ENCODE peak calls at places on chromosomes 12 and 14, in five cellular contexts. M is astrocyte of the spinal cord; U is CD8-positive, alpha-beta T cell; H is A549; Y is left ventricle myocardium inferior. R is an unnamed sample.

GRCh38 chr12:118960161-118960560 is 21.2 kb upstream of the SRRM4 start:
- DNase-seq in H (no peak), Y (no peak), M (no peak), U (no peak), R (no peak)

GRCh38 chr12:46508651-46509050 is 136.1 kb upstream of the SLC38A2 start:
- DNase-seq in Y (no peak), M (no peak), H (no peak), U (no peak), R (no peak)

GRCh38 chr12:6936642-6937480 is 6.8 kb upstream of the RNU7-1 start:
- DNase-seq in M (no peak), U (peak), Y (no peak), H (no peak), R (no peak)

GRCh38 chr14:52054678-52055077 is 14.2 kb downstream of the NID2 start:
- DNase-seq in H (no peak), Y (no peak), M (no peak), U (no peak), R (no peak)

GRCh38 chr14:85590784-85591183 is 60.8 kb downstream of the FLRT2 start:
- DNase-seq in H (no peak), M (no peak), U (no peak), Y (no peak), R (peak)

GRCh38 chr12:9928607-9929006 is 3.6 kb downstream of the CLEC2A start:
- DNase-seq in H (no peak), U (no peak), Y (no peak), M (no peak), R (no peak)

GRCh38 chr12:27437839-27438238 is 8.7 kb upstream of the SMCO2 start:
- DNase-seq in H (no peak), U (no peak), M (no peak), Y (no peak), R (no peak)

GRCh38 chr14:89137514-89138163 is 279.4 kb downstream of the FOXN3 start:
- DNase-seq in H (peak), M (peak), Y (no peak), U (no peak), R (peak)

GRCh38 chr14:104940526-104941150 is 16.0 kb downstream of the PLD4 start:
- DNase-seq in M (no peak), Y (no peak), H (no peak), U (peak), R (no peak)

GRCh38 chr12:94077209-94077608 is 71.2 kb upstream of the PLXNC1 start:
- DNase-seq in M (no peak), Y (no peak), U (no peak), H (no peak), R (no peak)

GRCh38 chr14:70698288-70698687 is 56.6 kb downstream of the TTC9 start:
- DNase-seq in Y (peak), H (peak), U (no peak), M (peak), R (peak)

GRCh38 chr12:104459556-104459909 is 2.8 kb downstream of the CHST11 start:
- DNase-seq in H (no peak), M (peak), Y (no peak), U (no peak), R (peak)

GRCh38 chr14:71363961-71364360 is 456.7 kb downstream of the PCNX1 start:
- DNase-seq in H (no peak), Y (no peak), M (peak), U (no peak), R (peak)

GRCh38 chr12:124543052-124543590 is 24.3 kb downstream of the NCOR2 start:
- DNase-seq in H (peak), U (no peak), Y (no peak), M (no peak), R (no peak)

GRCh38 chr14:55191101-55191880 is at the start of gene DLGAP5:
- DNase-seq in M (peak), Y (peak), U (peak), H (peak), R (peak)

GRCh38 chr12:21615441-21615840 is 10.8 kb upstream of the GYS2 start:
- DNase-seq in Y (no peak), U (peak), H (no peak), M (no peak), R (no peak)

GRCh38 chr12:115599251-115599811 is 678.2 kb downstream of the MED13L start:
- DNase-seq in M (peak), Y (peak), U (no peak), H (no peak), R (peak)

GRCh38 chr12:89497005-89497404 is 27.6 kb downstream of the GALNT4 start:
- DNase-seq in Y (no peak), H (no peak), U (no peak), M (no peak), R (peak)

GRCh38 chr12:104490221-104490620 is 33.5 kb downstream of the CHST11 start:
- DNase-seq in U (no peak), H (no peak), Y (no peak), M (no peak), R (no peak)

GRCh38 chr12:6069452-6070093 is 54.9 kb downstream of the VWF start:
- DNase-seq in Y (no peak), H (no peak), U (peak), M (peak), R (peak)

GRCh38 chr14:73741876-73742519 is 27.8 kb upstream of the PNMA1 start:
- DNase-seq in M (peak), H (no peak), U (peak), Y (no peak), R (no peak)

GRCh38 chr14:76274324-76274723 is 101.6 kb upstream of the ESRRB start:
- DNase-seq in U (no peak), Y (no peak), H (no peak), M (no peak), R (no peak)

GRCh38 chr12:53217049-53217929 is 10.2 kb upstream of the ITGB7 start:
- DNase-seq in H (peak), U (peak), M (no peak), Y (peak), R (peak)

GRCh38 chr14:65791551-65791981 is 379.0 kb downstream of the FUT8 start:
- DNase-seq in M (peak), Y (no peak), U (no peak), H (peak), R (peak)

GRCh38 chr14:61470261-61470953 is 149.0 kb downstream of the PRKCH start:
- DNase-seq in U (no peak), H (peak), M (peak), Y (peak), R (peak)

GRCh38 chr14:101069666-101070362 is 166.3 kb upstream of the RTL1 start:
- DNase-seq in M (no peak), H (no peak), Y (no peak), U (no peak), R (no peak)

GRCh38 chr12:94592080-94592479 is 58.3 kb downstream of the TMCC3 start:
- DNase-seq in H (no peak), M (no peak), Y (no peak), U (no peak), R (no peak)

GRCh38 chr12:33180921-33181320 is 258.7 kb downstream of the SYT10 start:
- DNase-seq in U (no peak), Y (no peak), M (no peak), H (no peak), R (no peak)

GRCh38 chr12:52980096-52980694 is 26.1 kb upstream of the EIF4B start:
- DNase-seq in Y (no peak), M (no peak), U (no peak), H (peak), R (no peak)

GRCh38 chr12:46904406-46905240 is 78.8 kb upstream of the SLC38A4 start:
- DNase-seq in U (no peak), Y (no peak), M (no peak), H (no peak), R (peak)

GRCh38 chr12:65937181-65937641 is 112.9 kb downstream of the HMGA2 start:
- DNase-seq in H (no peak), M (peak), Y (no peak), U (no peak), R (no peak)

GRCh38 chr12:120489018-120489417 is 6.9 kb upstream of the DYNLL1 start:
- DNase-seq in M (no peak), H (no peak), U (no peak), Y (no peak), R (no peak)

GRCh38 chr12:67650528-67651379 is 2.2 kb downstream of the DYRK2 start:
- DNase-seq in Y (no peak), M (peak), U (no peak), H (no peak), R (no peak)

DNA sequence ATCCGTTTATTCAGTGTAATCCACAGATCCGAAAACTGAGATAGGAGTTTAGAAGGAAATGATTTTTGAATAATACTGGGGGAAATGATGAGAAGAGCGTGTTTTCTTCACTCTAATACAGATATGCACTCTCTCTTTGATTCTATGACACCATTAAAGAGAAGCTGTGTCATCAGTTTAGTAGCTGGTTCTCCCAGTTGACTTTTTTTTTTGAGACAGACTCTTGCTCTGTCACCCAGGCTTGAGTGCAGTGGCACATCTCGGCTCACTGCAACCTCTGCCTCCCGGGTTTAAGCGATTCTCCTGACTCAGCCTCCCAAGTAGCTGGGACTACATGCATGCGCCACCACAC is 48.4 kb upstream of the EML1 start:
- DNase-seq in U (no peak), M (no peak), Y (no peak), H (no peak), R (no peak)
- H3K4me3 ChIP-seq in U (no peak), M (no peak), Y (no peak), H (no peak), R (no peak)

GRCh38 chr14:81478446-81478845 is 55.2 kb downstream of the SEL1L start:
- DNase-seq in Y (no peak), U (no peak), H (no peak), M (no peak), R (no peak)
- H3K4me3 ChIP-seq in Y (no peak), U (no peak), H (no peak), M (no peak), R (no peak)

DNA sequence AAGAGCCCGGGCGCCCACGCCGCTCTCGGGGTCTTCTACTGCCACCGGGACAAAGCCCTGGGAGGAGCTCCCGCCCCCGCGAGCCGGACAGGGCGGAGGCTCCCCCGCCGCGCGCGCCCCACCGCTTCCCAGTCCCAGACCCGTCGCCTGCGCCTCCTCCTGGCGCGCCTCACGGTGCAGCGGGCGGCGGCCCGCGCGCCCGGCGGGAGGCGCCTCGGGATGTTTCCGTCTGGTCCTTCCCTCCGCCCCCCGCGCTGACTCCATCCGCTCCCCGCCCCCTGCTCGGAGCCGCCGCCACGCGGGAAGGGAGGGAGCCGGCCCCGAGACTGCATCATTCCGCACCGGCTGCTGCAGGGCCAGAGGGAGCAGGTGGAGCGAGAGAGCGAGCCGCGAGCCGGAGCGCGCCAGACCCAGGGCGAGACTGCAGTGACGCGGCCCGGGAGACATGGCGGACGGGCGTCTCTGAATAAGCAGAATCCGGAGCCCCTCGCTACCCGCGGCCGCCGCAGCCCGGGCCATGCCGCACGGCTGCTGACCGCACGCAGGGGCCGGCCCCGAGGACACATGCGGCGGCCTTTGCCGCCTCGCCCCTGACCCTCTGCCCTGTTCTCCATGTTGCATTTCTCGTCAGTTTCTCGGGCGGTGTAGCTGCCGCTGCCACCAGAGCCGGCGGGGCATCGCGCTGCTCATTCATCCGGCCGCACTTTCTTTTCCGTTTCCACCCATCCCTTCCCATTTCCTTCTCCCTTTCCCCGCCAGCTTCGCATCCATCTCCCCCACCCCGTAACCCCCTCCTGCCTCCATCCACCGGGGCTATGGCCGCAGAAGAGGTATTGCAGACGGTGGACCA is at the start of gene BICD1:
- DNase-seq in H (peak), M (peak), U (peak), Y (peak), R (peak)
- H3K4me3 ChIP-seq in H (peak), M (peak), U (peak), Y (peak), R (peak)

DNA sequence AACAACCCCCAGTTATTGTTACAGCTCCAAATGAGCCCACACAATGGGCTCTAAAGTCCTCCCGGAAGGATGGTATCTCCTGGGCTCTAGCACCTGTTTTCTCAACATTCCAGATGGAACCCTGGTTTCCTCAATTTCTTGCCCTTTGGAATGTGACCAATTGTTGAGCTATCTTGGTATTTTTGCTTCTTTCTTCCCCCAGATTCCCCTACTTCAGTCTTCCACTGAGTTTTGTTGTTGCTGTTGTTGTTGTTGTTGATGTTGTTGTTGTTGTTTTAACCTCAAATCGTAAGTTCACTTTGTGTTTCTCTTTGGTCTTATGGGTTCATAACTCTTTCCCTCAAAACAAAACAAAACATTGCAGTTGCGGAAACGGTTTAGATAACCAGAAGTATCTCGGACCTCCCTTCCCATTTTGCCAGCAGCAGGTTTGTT is 788 bp upstream of the DDX23 start:
- DNase-seq in Y (no peak), U (no peak), M (no peak), H (no peak), R (no peak)
- H3K4me3 ChIP-seq in Y (peak), U (peak), M (peak), H (peak), R (peak)